ENCODE peak calls at places on chromosomes 13 and 19, in seven cellular contexts. T, S, M, J, V, Z and P are unnamed samples.

GRCh38 chr19:30167206-30167903 is 204.8 kb upstream of the ZNF536 start:
- DNase-seq in T (no peak), S (no peak), M (no peak), J (no peak), V (no peak), Z (no peak), P (no peak)

GRCh38 chr19:4403005-4403761 is 743 bp downstream of the CHAF1A start:
- DNase-seq in T (no peak), S (no peak), M (no peak), J (no peak), V (no peak), Z (no peak), P (no peak)

GRCh38 chr19:54481326-54481930 is 8.3 kb upstream of the CDC42EP5 start:
- DNase-seq in T (no peak), S (no peak), M (no peak), J (no peak), V (peak; percentile 25), Z (peak; percentile 22), P (no peak)

GRCh38 chr19:5968431-5969373 is 9.2 kb downstream of the RANBP3 start:
- DNase-seq in T (no peak), S (no peak), M (no peak), J (peak; percentile 60), V (no peak), Z (peak; percentile 58), P (peak; percentile 88)

GRCh38 chr13:114015111-114015551 is 41.3 kb upstream of the C13orf46 start:
- DNase-seq in T (no peak), S (no peak), M (no peak), J (no peak), V (no peak), Z (no peak), P (no peak)

GRCh38 chr13:73335226-73335625 is 276.4 kb downstream of the KLF5 start:
- DNase-seq in T (no peak), S (peak; percentile 71), M (no peak), J (no peak), V (no peak), Z (peak; percentile 95), P (no peak)

GRCh38 chr13:54373211-54373610 is 1344.6 kb downstream of the OLFM4 start:
- DNase-seq in T (no peak), S (no peak), M (no peak), J (no peak), V (no peak), Z (no peak), P (no peak)

GRCh38 chr19:33758541-33759013 is 38.1 kb upstream of the KCTD15 start:
- DNase-seq in T (no peak), S (no peak), M (no peak), J (no peak), V (no peak), Z (peak; percentile 21), P (no peak)

GRCh38 chr13:43058318-43058674 is 34.9 kb downstream of the DNAJC15 start:
- DNase-seq in T (no peak), S (peak; percentile 79), M (no peak), J (no peak), V (no peak), Z (peak; percentile 92), P (peak; percentile 43)

GRCh38 chr19:1610579-1610978 is 5.3 kb upstream of the UQCR11 start:
- DNase-seq in T (no peak), S (no peak), M (no peak), J (no peak), V (no peak), Z (no peak), P (no peak)

GRCh38 chr13:79642596-79642995 is 161.6 kb downstream of the NDFIP2 start:
- DNase-seq in T (no peak), S (no peak), M (no peak), J (no peak), V (no peak), Z (no peak), P (no peak)

GRCh38 chr13:93775507-93776108 is 549.0 kb downstream of the GPC6 start:
- DNase-seq in T (no peak), S (no peak), M (no peak), J (no peak), V (no peak), Z (no peak), P (no peak)

GRCh38 chr19:54137913-54138776 is 583 bp downstream of the CNOT3 start:
- DNase-seq in T (no peak), S (no peak), M (no peak), J (no peak), V (no peak), Z (no peak), P (no peak)

GRCh38 chr19:46599716-46600392 is 1.3 kb upstream of the CALM3 start:
- DNase-seq in T (no peak), S (no peak), M (no peak), J (peak; percentile 57), V (no peak), Z (no peak), P (no peak)

GRCh38 chr13:104571161-104571889 is 1505.1 kb upstream of the SLC10A2 start:
- DNase-seq in T (peak; percentile 16), S (no peak), M (no peak), J (peak; percentile 79), V (no peak), Z (peak; percentile 90), P (peak; percentile 89)

GRCh38 chr13:78881054-78881453 is 222.1 kb upstream of the OBI1 start:
- DNase-seq in T (no peak), S (no peak), M (no peak), J (no peak), V (no peak), Z (no peak), P (no peak)

GRCh38 chr19:10662384-10663251 is 8.5 kb downstream of the ILF3 start:
- DNase-seq in T (no peak), S (no peak), M (no peak), J (no peak), V (no peak), Z (no peak), P (no peak)

GRCh38 chr13:71979616-71980015 is 112.6 kb upstream of the DACH1 start:
- DNase-seq in T (no peak), S (no peak), M (no peak), J (no peak), V (no peak), Z (peak; percentile 12), P (no peak)

GRCh38 chr19:18254546-18255500 is 19.4 kb downstream of the IQCN start:
- DNase-seq in T (no peak), S (no peak), M (no peak), J (no peak), V (no peak), Z (no peak), P (no peak)

GRCh38 chr19:51507640-51508058 is 6.0 kb upstream of the SIGLEC12 start:
- DNase-seq in T (no peak), S (no peak), M (no peak), J (no peak), V (no peak), Z (no peak), P (no peak)

GRCh38 chr13:102903659-102904407 is 58.0 kb downstream of the ERCC5 start:
- DNase-seq in T (no peak), S (no peak), M (no peak), J (no peak), V (no peak), Z (peak; percentile 29), P (no peak)

GRCh38 chr13:111161601-111162600 is 46.8 kb downstream of the ARHGEF7 start:
- DNase-seq in T (no peak), S (no peak), M (no peak), J (no peak), V (no peak), Z (no peak), P (no peak)

GRCh38 chr19:38392707-38393308 is 4.3 kb downstream of the SPRED3 start:
- DNase-seq in T (no peak), S (no peak), M (no peak), J (no peak), V (no peak), Z (peak; percentile 24), P (no peak)

DNA sequence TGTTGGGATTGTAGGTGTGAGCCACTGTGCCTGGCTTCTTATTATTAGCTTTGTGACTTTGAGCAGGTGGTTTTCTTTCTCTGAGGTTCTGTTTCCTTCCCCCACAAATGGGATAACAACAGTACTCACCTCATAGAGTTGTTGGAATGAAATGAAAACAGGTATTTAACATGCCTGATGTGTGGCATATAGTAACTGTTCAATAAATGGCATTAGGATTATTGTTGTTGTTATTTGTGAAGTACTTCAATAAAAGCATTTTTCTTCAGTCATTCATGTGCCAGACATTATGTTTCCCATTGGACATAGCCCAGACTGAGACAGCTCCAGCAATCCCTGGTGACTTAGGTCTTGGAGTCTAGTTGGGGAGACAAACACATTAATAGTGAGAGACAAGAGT is 1.5 kb downstream of the MEGF8 start:
- DNase-seq in T (no peak), S (no peak), M (no peak), J (no peak), V (no peak), Z (no peak), P (no peak)
- TF ChIP-seq CTCF in T (no peak), S (no peak), M (no peak), J (no peak), V (no peak), Z (no peak), P (no peak)

GRCh38 chr13:97849305-97849704 is 104.2 kb upstream of the IPO5 start:
- DNase-seq in T (no peak), S (peak; percentile 7), M (no peak), J (no peak), V (no peak), Z (peak; percentile 49), P (no peak)
- TF ChIP-seq CTCF in T (no peak), S (peak; percentile 33), M (peak; percentile 34), J (no peak), V (no peak), Z (peak; percentile 25), P (no peak)

GRCh38 chr13:23634897-23635296 is 64.7 kb downstream of the TNFRSF19 start:
- DNase-seq in T (no peak), S (no peak), M (no peak), J (no peak), V (no peak), Z (no peak), P (no peak)
- TF ChIP-seq CTCF in T (no peak), S (no peak), M (no peak), J (no peak), V (no peak), Z (no peak), P (no peak)

GRCh38 chr19:35478794-35479193 is 11.5 kb downstream of the KRTDAP start:
- DNase-seq in T (no peak), S (no peak), M (no peak), J (no peak), V (no peak), Z (no peak), P (no peak)

GRCh38 chr19:35483089-35483488 is 7.2 kb downstream of the KRTDAP start:
- DNase-seq in T (no peak), S (no peak), M (no peak), J (no peak), V (no peak), Z (no peak), P (no peak)

GRCh38 chr19:35474104-35474503 is 16.2 kb downstream of the KRTDAP start:
- DNase-seq in T (no peak), S (no peak), M (no peak), J (no peak), V (no peak), Z (no peak), P (no peak)

GRCh38 chr19:35476149-35476548 is 14.1 kb downstream of the KRTDAP start:
- DNase-seq in T (no peak), S (no peak), M (no peak), J (no peak), V (no peak), Z (peak; percentile 5), P (no peak)

DNA sequence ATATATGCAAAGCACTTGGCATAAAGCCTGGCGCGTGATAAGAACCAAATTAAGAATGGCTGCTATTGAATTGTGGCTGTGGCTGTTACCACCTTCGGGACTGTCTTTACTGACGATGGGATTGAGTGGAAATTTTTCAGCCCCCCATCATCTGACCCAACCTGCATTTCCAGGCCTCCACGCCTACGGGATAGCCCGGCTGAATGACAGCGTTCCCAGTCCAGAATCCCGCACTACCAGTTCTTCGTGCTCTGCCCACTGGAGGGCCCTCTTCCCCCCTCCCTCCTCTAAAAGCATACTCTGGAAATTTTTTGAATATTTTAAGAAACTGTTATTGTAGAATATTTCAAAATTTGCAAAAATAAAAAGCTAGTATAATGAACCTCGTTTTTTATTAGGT is 11.0 kb downstream of the KRTDAP start:
- DNase-seq in T (no peak), S (no peak), M (no peak), J (no peak), V (no peak), Z (no peak), P (no peak)
- TF ChIP-seq CTCF in T (no peak), S (no peak), M (no peak), J (no peak), V (no peak), Z (no peak), P (no peak)